ENCODE peak calls at places on chromosomes 7 and 10, in nine cellular contexts. J is heart right ventricle, U is AG09319, I is HFF-Myc, A is ovary, E is glutamatergic neuron, Z is fibroblast of pulmonary artery, L is RWPE1, N is left ventricle myocardium inferior. S is an unnamed sample.

GRCh38 chr7:92715963-92716362 is 120.4 kb downstream of the CDK6 start:
- DNase-seq in N (no peak), U (no peak), E (no peak), J (no peak), I (no peak), A (no peak), Z (no peak), L (no peak), S (no peak)

GRCh38 chr10:35778344-35778743 is 136.2 kb upstream of the FZD8 start:
- DNase-seq in A (no peak), N (no peak), Z (no peak), U (no peak), L (no peak), E (no peak), I (no peak), J (no peak), S (no peak)

GRCh38 chr7:73351447-73352167 is 23.6 kb downstream of the FKBP6 start:
- DNase-seq in J (no peak), A (no peak), E (no peak), I (no peak), Z (peak), N (no peak), U (no peak), L (no peak), S (no peak)

GRCh38 chr10:117441812-117442443 is 66.7 kb upstream of the PDZD8 start:
- DNase-seq in Z (peak), L (peak), N (no peak), J (no peak), E (no peak), I (no peak), A (no peak), U (peak), S (peak)

GRCh38 chr10:48489099-48489498 is 115.8 kb downstream of the ARHGAP22 start:
- DNase-seq in Z (no peak), L (no peak), E (no peak), N (no peak), U (no peak), I (no peak), J (no peak), A (no peak), S (no peak)

GRCh38 chr7:75531359-75531821 is 39.3 kb downstream of the SPDYE5 start:
- DNase-seq in U (no peak), A (no peak), N (no peak), J (no peak), L (peak), I (no peak), Z (no peak), E (no peak), S (no peak)

GRCh38 chr7:1844336-1844955 is 174.4 kb downstream of the ELFN1 start:
- DNase-seq in E (peak), N (peak), J (peak), I (no peak), A (peak), Z (no peak), L (no peak), U (no peak), S (no peak)

GRCh38 chr7:4230352-4230751 is 451.7 kb upstream of the FOXK1 start:
- DNase-seq in E (no peak), J (no peak), L (no peak), N (no peak), Z (no peak), I (no peak), A (no peak), U (no peak), S (no peak)

GRCh38 chr7:48179631-48180030 is 8.4 kb downstream of the ABCA13 start:
- DNase-seq in A (no peak), I (no peak), U (no peak), E (no peak), N (no peak), Z (no peak), L (no peak), J (no peak), S (no peak)

GRCh38 chr7:85750454-85750949 is 563.6 kb upstream of the SEMA3D start:
- DNase-seq in J (no peak), U (peak), E (peak), A (no peak), Z (peak), N (no peak), L (peak), I (peak), S (peak)

GRCh38 chr7:117072620-117073118 is 119.4 kb downstream of the ST7 start:
- DNase-seq in E (no peak), I (no peak), A (no peak), J (peak), Z (peak), U (no peak), L (no peak), N (peak), S (peak)

DNA sequence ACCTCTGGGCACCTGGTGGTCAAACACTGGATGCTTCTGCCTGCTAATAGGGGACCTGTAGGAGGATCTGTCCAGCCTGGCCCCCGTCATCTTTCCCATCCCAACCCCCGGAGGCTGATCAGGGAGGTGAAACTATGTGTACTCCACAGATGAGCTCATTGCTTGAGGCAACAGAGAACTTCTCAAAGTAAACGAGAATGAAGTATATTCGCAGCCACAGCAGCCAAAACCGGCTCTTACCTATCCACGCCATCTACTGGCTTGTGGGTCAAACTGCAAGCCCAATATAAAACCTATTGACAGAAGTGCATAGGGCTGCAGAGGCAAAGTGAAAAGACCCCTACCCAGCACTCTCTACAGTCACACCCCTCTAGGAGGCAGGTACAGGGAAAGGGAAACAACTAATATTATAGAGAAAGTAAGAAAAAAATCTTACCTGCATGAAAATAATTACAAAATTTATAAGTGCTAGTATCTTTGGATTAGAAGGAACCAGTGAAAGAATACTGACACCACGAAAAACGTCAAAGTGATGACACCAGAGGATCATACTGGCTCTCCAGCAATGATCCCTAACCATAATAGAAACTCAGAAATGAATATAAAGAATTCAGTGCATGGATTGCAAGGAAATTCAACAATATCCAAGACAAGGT is 973.5 kb downstream of the ANKRD7 start:
- DNase-seq in L (peak), J (no peak), A (no peak), Z (peak), U (no peak), E (peak), N (no peak), I (no peak), S (peak)
- TF ChIP-seq CTCF in L (peak), J (peak), A (no peak), Z (peak), U (peak), E (peak), N (peak), I (peak), S (peak)

GRCh38 chr10:5499493-5499800 is at the start of gene CALML5:
- DNase-seq in A (no peak), L (no peak), I (no peak), E (no peak), Z (no peak), J (no peak), U (no peak), N (no peak), S (no peak)
- TF ChIP-seq CTCF in A (no peak), L (no peak), I (no peak), E (no peak), Z (no peak), J (no peak), U (no peak), N (no peak), S (no peak)

GRCh38 chr10:46273506-46274477 is 13.0 kb upstream of the ANTXRL start:
- DNase-seq in I (no peak), U (no peak), Z (no peak), E (no peak), A (no peak), J (no peak), N (no peak), L (no peak), S (peak)
- TF ChIP-seq CTCF in I (no peak), U (no peak), Z (no peak), E (no peak), A (no peak), J (no peak), N (peak), L (no peak), S (peak)

DNA sequence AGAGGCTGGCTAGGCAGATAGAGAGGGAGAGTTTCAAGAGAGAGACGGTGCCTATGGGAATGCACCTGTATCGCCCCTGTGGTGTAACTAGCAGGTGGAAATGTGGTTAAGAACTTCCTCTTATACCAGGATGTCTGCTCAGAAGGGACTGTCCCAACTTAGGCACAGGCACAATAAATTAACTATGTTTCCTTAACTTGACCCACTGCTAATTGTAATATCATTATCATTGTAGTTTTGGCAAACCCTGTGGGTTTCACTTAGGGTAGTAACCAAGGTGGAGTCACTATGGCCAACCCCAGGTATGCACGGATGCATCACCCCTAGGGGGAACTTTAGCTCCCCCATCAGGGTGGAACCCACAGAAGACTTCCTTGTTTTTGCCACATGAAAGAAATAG is 455.7 kb downstream of the DGKB start:
- DNase-seq in I (no peak), E (no peak), L (no peak), Z (no peak), U (no peak), J (no peak), N (no peak), A (no peak), S (no peak)
- TF ChIP-seq CTCF in I (no peak), E (no peak), L (no peak), Z (no peak), U (no peak), J (no peak), N (no peak), A (no peak), S (no peak)

GRCh38 chr7:68512466-68512865 is 1085.8 kb upstream of the AUTS2 start:
- DNase-seq in Z (no peak), L (no peak), A (no peak), J (no peak), N (no peak), I (no peak), E (no peak), U (no peak), S (no peak)

DNA sequence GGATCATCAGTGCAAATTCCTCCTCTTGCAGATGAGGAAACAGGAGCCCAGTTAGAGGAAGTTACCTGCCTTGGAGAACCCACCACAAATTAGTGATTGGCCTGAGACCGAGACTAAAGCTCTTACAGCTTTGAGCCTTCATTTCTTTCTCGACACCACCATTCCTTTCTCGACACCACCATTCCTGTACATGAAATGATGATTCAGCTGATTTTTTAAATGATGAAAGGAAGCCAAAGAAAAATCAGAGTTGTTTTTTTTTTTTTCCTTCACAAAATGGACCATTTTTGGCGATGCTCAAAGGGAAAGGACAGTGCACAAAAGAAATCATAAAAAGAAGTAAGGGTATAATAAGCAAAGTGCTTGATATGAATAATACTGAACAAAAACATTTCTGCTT is 1080.2 kb upstream of the AUTS2 start:
- DNase-seq in Z (no peak), L (no peak), N (no peak), A (no peak), J (no peak), E (no peak), I (no peak), U (no peak), S (no peak)
- TF ChIP-seq CTCF in Z (no peak), L (no peak), N (no peak), A (no peak), J (no peak), E (no peak), I (no peak), U (no peak), S (no peak)

DNA sequence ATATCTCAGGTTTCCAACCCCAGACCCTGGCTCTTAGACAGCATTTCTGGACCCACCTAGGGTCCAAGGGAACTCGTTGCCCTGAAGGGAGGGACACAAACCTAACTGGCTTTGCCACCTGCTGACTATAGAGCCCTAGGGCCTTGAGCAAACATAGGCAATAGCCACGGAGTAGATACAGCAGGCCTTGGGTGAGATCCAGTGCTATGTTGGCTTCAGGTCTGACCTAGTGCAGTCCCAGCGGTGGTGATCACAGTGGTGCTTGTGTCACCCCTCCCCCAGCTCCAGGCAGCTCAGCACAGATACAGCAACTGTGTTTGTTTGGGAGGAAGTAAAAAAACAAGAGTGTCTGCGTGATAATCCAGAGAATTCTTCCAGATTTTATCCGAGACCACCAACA is 9.7 kb upstream of the TNKS2 start:
- DNase-seq in A (no peak), N (no peak), Z (no peak), E (no peak), I (no peak), U (no peak), J (no peak), L (no peak), S (no peak)
- TF ChIP-seq CTCF in A (no peak), N (no peak), Z (no peak), E (no peak), I (no peak), U (no peak), J (no peak), L (no peak), S (no peak)

DNA sequence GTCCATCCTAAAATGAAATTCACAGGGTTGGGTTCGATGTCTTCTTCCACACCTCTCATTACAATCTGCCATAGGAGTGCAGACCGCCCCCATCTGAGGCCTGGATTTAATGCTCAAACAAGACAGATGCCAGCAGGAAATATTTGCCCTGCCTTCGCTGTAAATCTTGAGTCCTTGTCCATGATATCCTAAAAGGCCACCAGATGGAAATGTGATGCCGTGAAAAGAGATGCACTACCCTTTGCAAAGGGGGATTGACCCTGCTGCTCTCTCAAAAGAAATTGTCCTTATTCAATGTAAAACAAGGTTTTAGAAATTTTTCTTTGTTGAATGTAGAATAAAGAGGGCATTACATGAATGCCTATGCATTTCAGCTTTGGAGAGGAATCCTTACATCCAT is 37.5 kb downstream of the AGAP4 start:
- DNase-seq in A (no peak), E (no peak), J (no peak), U (no peak), N (no peak), Z (peak), I (no peak), L (peak), S (peak)
- TF ChIP-seq CTCF in A (no peak), E (no peak), J (no peak), U (no peak), N (no peak), Z (peak), I (no peak), L (no peak), S (no peak)

GRCh38 chr7:133051066-133051465 is 30.8 kb downstream of the CHCHD3 start:
- DNase-seq in U (no peak), J (no peak), N (no peak), L (no peak), A (no peak), I (no peak), E (no peak), Z (peak), S (peak)
- TF ChIP-seq CTCF in U (peak), J (no peak), N (peak), L (no peak), A (no peak), I (no peak), E (no peak), Z (peak), S (peak)